ENCODE peak calls at places on chromosomes 7 and 10, in four cellular contexts. H, T, R and K are unnamed samples.

GRCh38 chr10:110783509-110784103 is 88.1 kb upstream of the PDCD4 start:
- DNase-seq in H (peak), T (no peak), R (peak), K (no peak)

GRCh38 chr7:44275829-44276570 is 49.4 kb downstream of the CAMK2B start:
- DNase-seq in H (no peak), T (no peak), R (no peak), K (no peak)

GRCh38 chr10:84026821-84027257 is 112.5 kb upstream of the GHITM start:
- DNase-seq in H (no peak), T (peak), R (peak), K (peak)

GRCh38 chr10:36493511-36493880 is 631.9 kb upstream of the ANKRD30A start:
- DNase-seq in H (no peak), T (no peak), R (peak), K (peak)

GRCh38 chr10:82680688-82681087 is 805.7 kb downstream of the NRG3 start:
- DNase-seq in H (no peak), T (no peak), R (no peak), K (no peak)

GRCh38 chr7:128115821-128116723 is 84.8 kb upstream of the LRRC4 start:
- DNase-seq in H (no peak), T (no peak), R (no peak), K (no peak)

GRCh38 chr10:108755661-108756060 is 1167.7 kb downstream of the XPNPEP1 start:
- DNase-seq in H (no peak), T (no peak), R (peak), K (peak)

GRCh38 chr7:27210441-27211083 is 10.7 kb upstream of the HOXA13 start:
- DNase-seq in H (no peak), T (peak), R (peak), K (peak)

GRCh38 chr7:7516156-7516555 is 19.5 kb downstream of the COL28A1 start:
- DNase-seq in H (no peak), T (no peak), R (no peak), K (no peak)

GRCh38 chr7:74356589-74357315 is 67.5 kb downstream of the CLIP2 start:
- DNase-seq in H (no peak), T (no peak), R (no peak), K (peak)

GRCh38 chr10:17023386-17024298 is 106.0 kb downstream of the CUBN start:
- DNase-seq in H (peak), T (peak), R (peak), K (peak)

GRCh38 chr10:31820096-31820495 is 108.5 kb downstream of the ARHGAP12 start:
- DNase-seq in H (no peak), T (no peak), R (peak), K (no peak)

GRCh38 chr7:26179826-26180497 is 20.6 kb downstream of the HNRNPA2B1 start:
- DNase-seq in H (no peak), T (peak), R (no peak), K (no peak)

GRCh38 chr7:128955981-128956380 is 18.3 kb downstream of the IRF5 start:
- DNase-seq in H (no peak), T (no peak), R (no peak), K (no peak)